ENCODE peak calls at places on chromosomes 13 and 19, in seven cellular contexts. G, I, T, B, C, K and M are unnamed samples.

GRCh38 chr19:1495799-1496713 is 5.1 kb downstream of the REEP6 start:
- DNase-seq in G (no peak), I (no peak), T (no peak), B (no peak), C (no peak), K (no peak), M (no peak)

GRCh38 chr13:38309397-38309796 is 40.3 kb upstream of the UFM1 start:
- DNase-seq in G (no peak), I (no peak), T (no peak), B (no peak), C (no peak), K (peak; percentile 60), M (no peak)

GRCh38 chr13:38819053-38819452 is 132.2 kb downstream of the FREM2 start:
- DNase-seq in G (no peak), I (no peak), T (no peak), B (peak; percentile 53), C (no peak), K (peak; percentile 44), M (no peak)

GRCh38 chr13:26971990-26972888 is 199.4 kb downstream of the USP12 start:
- DNase-seq in G (peak; percentile 57), I (peak; percentile 90), T (peak; percentile 20), B (peak; percentile 18), C (peak; percentile 81), K (peak; percentile 65), M (peak; percentile 61)

GRCh38 chr19:47582320-47582909 is 9.5 kb upstream of the ZNF541 start:
- DNase-seq in G (no peak), I (no peak), T (peak; percentile 85), B (no peak), C (no peak), K (no peak), M (no peak)

GRCh38 chr13:42405665-42406390 is 133.9 kb downstream of the AKAP11 start:
- DNase-seq in G (peak; percentile 85), I (no peak), T (peak; percentile 8), B (no peak), C (no peak), K (peak; percentile 79), M (no peak)

GRCh38 chr19:44570984-44571684 is 41.7 kb upstream of the CEACAM20 start:
- DNase-seq in G (peak; percentile 64), I (peak; percentile 91), T (peak; percentile 82), B (peak; percentile 42), C (peak; percentile 8), K (peak; percentile 75), M (peak; percentile 76)

GRCh38 chr19:35436477-35437141 is 11.4 kb upstream of the FFAR2 start:
- DNase-seq in G (peak; percentile 63), I (no peak), T (no peak), B (peak; percentile 11), C (no peak), K (peak; percentile 84), M (no peak)

GRCh38 chr13:27383104-27383921 is 41.1 kb upstream of the GTF3A start:
- DNase-seq in G (no peak), I (peak; percentile 68), T (no peak), B (no peak), C (no peak), K (no peak), M (no peak)

GRCh38 chr13:36395280-36395679 is 37.0 kb upstream of the CCNA1 start:
- DNase-seq in G (no peak), I (no peak), T (peak; percentile 66), B (peak; percentile 16), C (no peak), K (peak; percentile 68), M (no peak)

GRCh38 chr19:40982594-40983101 is 8.4 kb upstream of the CYP2B6 start:
- DNase-seq in G (no peak), I (peak; percentile 85), T (peak; percentile 32), B (no peak), C (no peak), K (peak; percentile 22), M (peak; percentile 43)

GRCh38 chr19:19170053-19170945 is at the start of gene MEF2B:
- DNase-seq in G (peak; percentile 82), I (peak; percentile 97), T (peak; percentile 30), B (peak; percentile 68), C (peak; percentile 77), K (peak; percentile 73), M (peak; percentile 97)

GRCh38 chr13:24698686-24699085 is 18.5 kb downstream of the ATP12A start:
- DNase-seq in G (no peak), I (no peak), T (no peak), B (no peak), C (no peak), K (no peak), M (no peak)

GRCh38 chr13:41008349-41008980 is 10.7 kb downstream of the ELF1 start:
- DNase-seq in G (no peak), I (no peak), T (peak; percentile 90), B (no peak), C (no peak), K (peak; percentile 27), M (no peak)

GRCh38 chr13:94157705-94158218 is 321.7 kb downstream of the DCT start:
- DNase-seq in G (no peak), I (no peak), T (no peak), B (no peak), C (no peak), K (no peak), M (no peak)

GRCh38 chr13:114099918-114100445 is 32.4 kb downstream of the RASA3 start:
- DNase-seq in G (no peak), I (peak; percentile 88), T (peak; percentile 44), B (peak; percentile 3), C (no peak), K (no peak), M (peak; percentile 21)

GRCh38 chr13:98846521-98846920 is 94.0 kb upstream of the SLC15A1 start:
- DNase-seq in G (no peak), I (no peak), T (no peak), B (no peak), C (no peak), K (no peak), M (no peak)

GRCh38 chr19:18253130-18253529 is 21.1 kb downstream of the IQCN start:
- DNase-seq in G (no peak), I (no peak), T (no peak), B (no peak), C (no peak), K (no peak), M (no peak)

GRCh38 chr19:30516111-30516510 is 143.9 kb downstream of the ZNF536 start:
- DNase-seq in G (no peak), I (no peak), T (no peak), B (no peak), C (no peak), K (no peak), M (no peak)

GRCh38 chr19:13044160-13044853 is 49.0 kb downstream of the NFIX start:
- DNase-seq in G (peak; percentile 56), I (no peak), T (peak; percentile 62), B (no peak), C (no peak), K (peak; percentile 39), M (no peak)

GRCh38 chr13:51816604-51817254 is 12.8 kb upstream of the DHRS12 start:
- DNase-seq in G (no peak), I (no peak), T (no peak), B (no peak), C (no peak), K (no peak), M (no peak)

GRCh38 chr19:52670046-52670445 is 31.9 kb upstream of the ZNF83 start:
- DNase-seq in G (no peak), I (no peak), T (no peak), B (no peak), C (no peak), K (peak; percentile 92), M (no peak)

GRCh38 chr19:2970201-2970838 is 7.0 kb upstream of the TLE6 start:
- DNase-seq in G (no peak), I (no peak), T (no peak), B (no peak), C (no peak), K (peak; percentile 76), M (no peak)

GRCh38 chr13:47332149-47332548 is 435.3 kb upstream of the HTR2A start:
- DNase-seq in G (no peak), I (no peak), T (peak; percentile 8), B (no peak), C (no peak), K (peak; percentile 85), M (no peak)

GRCh38 chr19:10644351-10645007 is 9.7 kb upstream of the ILF3 start:
- DNase-seq in G (peak; percentile 89), I (peak; percentile 95), T (peak; percentile 69), B (peak; percentile 65), C (peak; percentile 50), K (peak; percentile 76), M (peak; percentile 93)

GRCh38 chr13:74040200-74040599 is 94.0 kb downstream of the KLF12 start:
- DNase-seq in G (no peak), I (peak; percentile 95), T (peak; percentile 31), B (no peak), C (no peak), K (peak; percentile 45), M (peak; percentile 87)

GRCh38 chr13:69857188-69857821 is 250.3 kb upstream of the ATXN8OS start:
- DNase-seq in G (no peak), I (no peak), T (peak; percentile 1), B (peak; percentile 47), C (peak; percentile 8), K (peak; percentile 77), M (no peak)

GRCh38 chr19:30229524-30230174 is 142.5 kb upstream of the ZNF536 start:
- DNase-seq in G (no peak), I (peak; percentile 64), T (peak; percentile 4), B (peak; percentile 59), C (no peak), K (peak; percentile 8), M (no peak)

GRCh38 chr13:99329477-99329876 is 22.3 kb upstream of the GPR183 start:
- DNase-seq in G (no peak), I (no peak), T (no peak), B (no peak), C (no peak), K (no peak), M (no peak)

GRCh38 chr19:4097501-4097900 is 26.4 kb downstream of the MAP2K2 start:
- DNase-seq in G (no peak), I (no peak), T (no peak), B (no peak), C (no peak), K (no peak), M (no peak)

GRCh38 chr19:11338164-11338563 is 1.3 kb downstream of the RAB3D start:
- DNase-seq in G (no peak), I (no peak), T (no peak), B (peak; percentile 10), C (no peak), K (no peak), M (no peak)